ENCODE peak calls at places on chromosomes 6 and 20, in five cellular contexts. Q, F, U, V and L are unnamed samples.

GRCh38 chr6:22306741-22307466 is 10.1 kb upstream of the PRL start:
- DNase-seq in Q (no peak), F (no peak), U (no peak), V (peak; percentile 70), L (no peak)

GRCh38 chr20:2236266-2236665 is 59.5 kb upstream of the TGM3 start:
- DNase-seq in V (no peak), F (no peak), Q (no peak), U (no peak), L (no peak)

GRCh38 chr20:13149371-13149770 is 71.7 kb upstream of the ISM1 start:
- DNase-seq in V (no peak), U (no peak), F (no peak), Q (no peak), L (no peak)

GRCh38 chr6:19873031-19873430 is 35.9 kb downstream of the ID4 start:
- DNase-seq in Q (no peak), V (peak; percentile 47), U (no peak), F (no peak), L (peak; percentile 54)

GRCh38 chr6:168208436-168208835 is 111.1 kb downstream of the DACT2 start:
- DNase-seq in U (no peak), F (no peak), V (no peak), Q (no peak), L (no peak)

GRCh38 chr6:118746100-118746874 is 94.9 kb upstream of the CEP85L start:
- DNase-seq in V (no peak), Q (no peak), F (no peak), U (no peak), L (no peak)

GRCh38 chr6:165649152-165649551 is 13.9 kb downstream of the PDE10A start:
- DNase-seq in U (no peak), Q (no peak), F (no peak), V (no peak), L (no peak)

GRCh38 chr6:16420715-16421461 is 182.5 kb downstream of the GMPR start:
- DNase-seq in F (peak; percentile 64), V (no peak), U (no peak), Q (no peak), L (peak; percentile 10)

GRCh38 chr6:161079566-161080262 is 88.1 kb downstream of the MAP3K4 start:
- DNase-seq in Q (no peak), F (peak; percentile 38), V (peak; percentile 40), U (peak; percentile 53), L (no peak)

GRCh38 chr6:157135691-157136090 is 187.6 kb downstream of the TMEM242 start:
- DNase-seq in U (no peak), Q (no peak), V (no peak), F (no peak), L (no peak)

GRCh38 chr20:59564171-59564570 is 40.2 kb upstream of the PHACTR3 start:
- DNase-seq in F (no peak), U (no peak), V (no peak), Q (no peak), L (no peak)